ENCODE peak calls at places on chromosome 12, in nine cellular contexts. R is G401; U is substantia nigra; M is bronchial epithelial cell; G is iris pigment epithelial cell; N is type B pancreatic cell; X is naive thymus-derived CD8-positive, alpha-beta T cell; J is GM23248; L is HT1080. C is an unnamed sample.

GRCh38 chr12:76284816-76285750 is 63.1 kb downstream of the BBS10 start:
- DNase-seq in R (no peak), U (no peak), M (peak; percentile 45), G (peak; percentile 80), N (no peak), X (no peak), J (peak; percentile 43), L (no peak), C (peak; percentile 14)

GRCh38 chr12:76644950-76645349 is 85.4 kb upstream of the OSBPL8 start:
- DNase-seq in R (no peak), U (no peak), M (no peak), G (no peak), N (no peak), X (no peak), J (no peak), L (no peak), C (no peak)

GRCh38 chr12:110373025-110373876 is 30.3 kb downstream of the ANAPC7 start:
- DNase-seq in R (no peak), U (no peak), M (peak; percentile 38), G (no peak), N (no peak), X (no peak), J (no peak), L (no peak), C (no peak)

GRCh38 chr12:16564675-16565074 is 41.3 kb downstream of the LMO3 start:
- DNase-seq in R (no peak), U (no peak), M (no peak), G (no peak), N (no peak), X (no peak), J (no peak), L (no peak), C (no peak)

GRCh38 chr12:39372929-39373328 is 70.0 kb downstream of the KIF21A start:
- DNase-seq in R (no peak), U (no peak), M (peak; percentile 57), G (peak; percentile 47), N (no peak), X (no peak), J (no peak), L (peak; percentile 72), C (peak; percentile 69)

GRCh38 chr12:123986374-123986920 is 13.4 kb downstream of the ZNF664 start:
- DNase-seq in R (no peak), U (no peak), M (no peak), G (peak; percentile 53), N (no peak), X (no peak), J (no peak), L (no peak), C (no peak)

GRCh38 chr12:69330475-69331473 is 17.4 kb upstream of the LYZ start:
- DNase-seq in R (peak; percentile 45), U (no peak), M (peak; percentile 21), G (no peak), N (no peak), X (peak; percentile 45), J (peak; percentile 28), L (no peak), C (peak; percentile 38)

GRCh38 chr12:52191841-52192791 is at the start of gene KRT80:
- DNase-seq in R (no peak), U (peak; percentile 27), M (peak; percentile 97), G (peak; percentile 99), N (no peak), X (no peak), J (peak; percentile 99), L (peak; percentile 99), C (peak; percentile 99)

GRCh38 chr12:79933580-79934264 is 1.2 kb downstream of the PPP1R12A start:
- DNase-seq in R (peak; percentile 43), U (no peak), M (peak; percentile 20), G (peak; percentile 11), N (no peak), X (peak; percentile 3), J (peak; percentile 38), L (peak; percentile 23), C (peak; percentile 25)

GRCh38 chr12:90828621-90829020 is 126.4 kb downstream of the CCER1 start:
- DNase-seq in R (no peak), U (no peak), M (no peak), G (no peak), N (no peak), X (no peak), J (no peak), L (no peak), C (no peak)